ENCODE peak calls at places on chromosomes 1 and 21, in five cellular contexts. One of them, this sample, is unnamed.

GRCh38 chr1:87786861-87787548 is 458.3 kb downstream of the LMO4 start:
- DNase-seq in neuronal stem cell: no peak
- DNase-seq in HCT116: no peak
- DNase-seq in tibial artery: no peak
- DNase-seq in IMR-90: no peak
- DNase-seq in this sample: no peak

GRCh38 chr1:235642021-235642942 is 7.3 kb downstream of the GNG4 start:
- DNase-seq in IMR-90: peak; percentile 67
- DNase-seq in tibial artery: no peak
- DNase-seq in HCT116: peak; percentile 58
- DNase-seq in neuronal stem cell: no peak
- DNase-seq in this sample: peak; percentile 60

GRCh38 chr1:6860401-6860800 is 75.1 kb downstream of the CAMTA1 start:
- DNase-seq in IMR-90: peak; percentile 70
- DNase-seq in neuronal stem cell: no peak
- DNase-seq in HCT116: peak; percentile 24
- DNase-seq in tibial artery: no peak
- DNase-seq in this sample: peak; percentile 71

GRCh38 chr1:180221461-180221860 is 8.6 kb upstream of the LHX4 start:
- DNase-seq in HCT116: no peak
- DNase-seq in neuronal stem cell: no peak
- DNase-seq in tibial artery: no peak
- DNase-seq in IMR-90: peak; percentile 61
- DNase-seq in this sample: peak; percentile 13

GRCh38 chr1:219446288-219446687 is 166.6 kb downstream of the ZC3H11B start:
- DNase-seq in IMR-90: no peak
- DNase-seq in tibial artery: no peak
- DNase-seq in neuronal stem cell: no peak
- DNase-seq in HCT116: no peak
- DNase-seq in this sample: no peak

GRCh38 chr1:44442791-44443190 is 37.7 kb downstream of the RNF220 start:
- DNase-seq in tibial artery: no peak
- DNase-seq in HCT116: no peak
- DNase-seq in IMR-90: no peak
- DNase-seq in neuronal stem cell: no peak
- DNase-seq in this sample: peak; percentile 56

GRCh38 chr1:227748496-227749182 is 13.4 kb downstream of the SNAP47 start:
- DNase-seq in neuronal stem cell: no peak
- DNase-seq in HCT116: no peak
- DNase-seq in IMR-90: no peak
- DNase-seq in tibial artery: no peak
- DNase-seq in this sample: peak; percentile 35

GRCh38 chr1:192959657-192960186 is 99.4 kb downstream of the UCHL5 start:
- DNase-seq in neuronal stem cell: no peak
- DNase-seq in IMR-90: no peak
- DNase-seq in tibial artery: no peak
- DNase-seq in HCT116: no peak
- DNase-seq in this sample: no peak

GRCh38 chr1:168923521-168924136 is 182.9 kb upstream of the ATP1B1 start:
- DNase-seq in neuronal stem cell: no peak
- DNase-seq in HCT116: no peak
- DNase-seq in tibial artery: no peak
- DNase-seq in IMR-90: no peak
- DNase-seq in this sample: no peak

GRCh38 chr1:86971778-86972177 is 57.3 kb downstream of the HS2ST1 start:
- DNase-seq in neuronal stem cell: no peak
- DNase-seq in IMR-90: no peak
- DNase-seq in tibial artery: no peak
- DNase-seq in HCT116: no peak
- DNase-seq in this sample: no peak

GRCh38 chr1:46757256-46757955 is 38.5 kb upstream of the EFCAB14 start:
- DNase-seq in tibial artery: no peak
- DNase-seq in neuronal stem cell: no peak
- DNase-seq in IMR-90: peak; percentile 3
- DNase-seq in HCT116: no peak
- DNase-seq in this sample: peak; percentile 57

GRCh38 chr1:108590947-108591346 is 31.0 kb downstream of the EEIG2 start:
- DNase-seq in HCT116: no peak
- DNase-seq in neuronal stem cell: no peak
- DNase-seq in IMR-90: peak; percentile 95
- DNase-seq in tibial artery: no peak
- DNase-seq in this sample: peak; percentile 97

GRCh38 chr1:55055084-55055882 is 15.9 kb downstream of the PCSK9 start:
- DNase-seq in neuronal stem cell: no peak
- DNase-seq in tibial artery: no peak
- DNase-seq in IMR-90: no peak
- DNase-seq in HCT116: no peak
- DNase-seq in this sample: peak; percentile 33

GRCh38 chr21:33246506-33246905 is 16.8 kb downstream of the IFNAR2 start:
- DNase-seq in neuronal stem cell: no peak
- DNase-seq in tibial artery: no peak
- DNase-seq in HCT116: no peak
- DNase-seq in IMR-90: no peak
- DNase-seq in this sample: no peak

GRCh38 chr1:169207825-169208520 is 101.5 kb downstream of the ATP1B1 start:
- DNase-seq in HCT116: no peak
- DNase-seq in neuronal stem cell: no peak
- DNase-seq in IMR-90: no peak
- DNase-seq in tibial artery: no peak
- DNase-seq in this sample: no peak

GRCh38 chr21:42093991-42094417 is 22.9 kb downstream of the UMODL1 start:
- DNase-seq in tibial artery: peak; percentile 75
- DNase-seq in IMR-90: peak; percentile 93
- DNase-seq in neuronal stem cell: no peak
- DNase-seq in HCT116: no peak
- DNase-seq in this sample: no peak

GRCh38 chr1:116243673-116244101 is 129.4 kb upstream of the ATP1A1 start:
- DNase-seq in HCT116: no peak
- DNase-seq in neuronal stem cell: no peak
- DNase-seq in tibial artery: no peak
- DNase-seq in IMR-90: no peak
- DNase-seq in this sample: no peak

GRCh38 chr1:31588751-31589515 is 12.6 kb downstream of the TINAGL1 start:
- DNase-seq in tibial artery: no peak
- DNase-seq in neuronal stem cell: no peak
- DNase-seq in HCT116: no peak
- DNase-seq in IMR-90: no peak
- DNase-seq in this sample: peak; percentile 37

GRCh38 chr1:42765832-42766722 is 751 bp downstream of the P3H1 start:
- DNase-seq in neuronal stem cell: peak; percentile 45
- DNase-seq in IMR-90: peak; percentile 83
- DNase-seq in tibial artery: peak; percentile 44
- DNase-seq in HCT116: peak; percentile 40
- DNase-seq in this sample: peak; percentile 69

GRCh38 chr1:207815913-207816312 is 64.1 kb downstream of the CD46 start:
- DNase-seq in IMR-90: peak; percentile 67
- DNase-seq in tibial artery: no peak
- DNase-seq in HCT116: no peak
- DNase-seq in neuronal stem cell: no peak
- DNase-seq in this sample: no peak

GRCh38 chr1:213605732-213606131 is 382.0 kb upstream of the PROX1 start:
- DNase-seq in tibial artery: no peak
- DNase-seq in HCT116: no peak
- DNase-seq in IMR-90: no peak
- DNase-seq in neuronal stem cell: no peak
- DNase-seq in this sample: no peak

GRCh38 chr1:10771789-10772188 is 24.7 kb downstream of the CASZ1 start:
- DNase-seq in HCT116: no peak
- DNase-seq in neuronal stem cell: no peak
- DNase-seq in IMR-90: no peak
- DNase-seq in tibial artery: no peak
- DNase-seq in this sample: no peak

GRCh38 chr1:223763881-223764280 is 51.5 kb downstream of the CAPN2 start:
- DNase-seq in tibial artery: no peak
- DNase-seq in IMR-90: no peak
- DNase-seq in neuronal stem cell: no peak
- DNase-seq in HCT116: no peak
- DNase-seq in this sample: no peak
- H3K27ac ChIP-seq in tibial artery: no peak overlapping the region
- H3K27ac ChIP-seq in IMR-90: no peak overlapping the region
- H3K27ac ChIP-seq in neuronal stem cell: no peak overlapping the region
- H3K27ac ChIP-seq in HCT116: no peak overlapping the region
- H3K27ac ChIP-seq in this sample: no peak overlapping the region

GRCh38 chr1:145425436-145426029 is at the start of gene NBPF20:
- DNase-seq in IMR-90: peak; percentile 40
- DNase-seq in tibial artery: peak; percentile 59
- DNase-seq in HCT116: peak; percentile 39
- DNase-seq in neuronal stem cell: peak; percentile 90
- DNase-seq in this sample: peak; percentile 93
- H3K27ac ChIP-seq in IMR-90: peak within 1 kb of the TSS; percentile 67
- H3K27ac ChIP-seq in tibial artery: peak within 1 kb of the TSS; percentile 33
- H3K27ac ChIP-seq in HCT116: peak within 1 kb of the TSS; percentile 70
- H3K27ac ChIP-seq in neuronal stem cell: peak within 1 kb of the TSS; percentile 79
- H3K27ac ChIP-seq in this sample: no peak within 1 kb of the TSS

DNA sequence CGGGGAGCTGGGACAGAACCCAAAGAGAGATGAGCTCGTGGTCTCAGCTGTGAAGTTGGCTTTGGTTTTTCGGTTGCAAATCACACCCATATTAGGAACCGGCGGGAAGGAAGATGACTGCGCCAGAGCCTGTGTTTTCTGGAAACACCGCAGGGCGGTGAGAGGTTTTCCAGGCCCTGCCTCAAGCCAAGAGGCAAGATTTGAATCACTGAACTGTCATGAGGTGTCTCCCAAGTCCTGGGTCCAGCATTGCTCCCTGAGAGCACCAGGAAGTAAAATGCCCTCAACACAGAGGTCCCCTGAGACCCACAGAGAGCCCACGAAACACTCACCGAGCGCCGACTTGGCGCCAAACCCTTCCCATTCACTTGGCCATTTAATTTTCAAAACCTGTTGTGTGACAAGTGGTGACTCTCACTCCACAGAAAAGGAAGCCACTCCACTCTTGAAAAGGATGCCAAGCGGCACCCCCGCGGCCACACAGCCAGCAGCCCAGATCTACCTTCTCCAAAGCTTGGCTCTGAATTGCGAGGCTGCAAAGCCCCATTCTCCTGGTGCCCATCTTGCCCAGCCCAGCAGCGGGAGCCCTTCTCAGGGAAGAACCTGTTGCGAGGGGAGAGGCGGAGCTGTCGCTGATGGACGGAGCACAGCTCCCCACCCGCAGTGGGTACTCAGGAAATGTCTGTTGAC is 99.0 kb upstream of the RUNX3 start:
- DNase-seq in tibial artery: no peak
- DNase-seq in neuronal stem cell: no peak
- DNase-seq in HCT116: no peak
- DNase-seq in IMR-90: no peak
- DNase-seq in this sample: no peak
- H3K27ac ChIP-seq in tibial artery: no peak overlapping the region
- H3K27ac ChIP-seq in neuronal stem cell: no peak overlapping the region
- H3K27ac ChIP-seq in HCT116: no peak overlapping the region
- H3K27ac ChIP-seq in IMR-90: no peak overlapping the region
- H3K27ac ChIP-seq in this sample: no peak overlapping the region

DNA sequence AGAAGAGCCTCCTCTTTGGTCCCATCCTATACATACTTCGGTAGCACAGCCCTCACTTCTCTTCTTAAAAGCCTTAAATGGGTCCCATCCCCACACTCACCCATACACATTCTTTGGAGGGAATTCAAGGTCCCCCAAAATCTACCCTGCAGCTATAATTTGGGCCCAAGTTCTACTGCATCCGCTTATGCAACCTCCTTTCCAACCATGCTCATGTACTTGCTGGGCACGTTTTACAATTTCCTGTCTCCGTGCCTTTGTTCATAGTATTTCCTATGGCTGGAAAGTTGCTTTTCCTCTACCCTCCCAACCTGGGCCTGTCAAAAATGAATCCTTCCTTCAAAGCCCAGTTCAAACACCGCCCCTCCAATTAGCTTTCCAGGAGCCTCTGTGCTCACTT is 99.7 kb downstream of the SLC45A1 start:
- DNase-seq in HCT116: no peak
- DNase-seq in neuronal stem cell: no peak
- DNase-seq in tibial artery: no peak
- DNase-seq in IMR-90: no peak
- DNase-seq in this sample: no peak
- H3K27ac ChIP-seq in HCT116: no peak overlapping the region
- H3K27ac ChIP-seq in neuronal stem cell: no peak overlapping the region
- H3K27ac ChIP-seq in tibial artery: peak overlapping the region; percentile 95
- H3K27ac ChIP-seq in IMR-90: peak overlapping the region; percentile 10
- H3K27ac ChIP-seq in this sample: no peak overlapping the region

DNA sequence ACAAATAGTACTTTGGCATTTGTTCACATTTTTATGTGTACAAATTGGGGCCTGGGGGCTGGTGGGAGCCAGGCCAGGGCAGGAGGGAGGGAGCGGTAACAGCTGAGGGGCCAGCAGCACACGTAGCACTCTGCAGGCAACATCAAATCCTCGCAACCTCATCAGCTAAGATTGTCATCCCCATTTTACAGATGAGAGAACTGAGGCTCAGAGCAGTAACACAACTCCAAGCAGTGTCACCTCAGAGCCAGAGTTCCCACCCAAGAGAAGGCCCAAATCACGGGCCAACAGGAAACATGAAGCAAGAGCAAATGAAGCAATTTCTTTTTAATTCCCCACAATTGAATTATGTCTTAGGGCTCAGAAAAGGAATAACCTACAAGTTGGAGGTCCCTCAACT is 14.1 kb downstream of the IFFO2 start:
- DNase-seq in IMR-90: no peak
- DNase-seq in neuronal stem cell: no peak
- DNase-seq in tibial artery: no peak
- DNase-seq in HCT116: no peak
- DNase-seq in this sample: peak; percentile 54
- H3K27ac ChIP-seq in IMR-90: peak overlapping the region; percentile 68
- H3K27ac ChIP-seq in neuronal stem cell: no peak overlapping the region
- H3K27ac ChIP-seq in tibial artery: peak overlapping the region; percentile 25
- H3K27ac ChIP-seq in HCT116: no peak overlapping the region
- H3K27ac ChIP-seq in this sample: no peak overlapping the region

GRCh38 chr21:43987509-43987908 is 24.6 kb upstream of the TRAPPC10 start:
- DNase-seq in tibial artery: no peak
- DNase-seq in IMR-90: no peak
- DNase-seq in HCT116: no peak
- DNase-seq in neuronal stem cell: no peak
- DNase-seq in this sample: no peak
- H3K27ac ChIP-seq in tibial artery: no peak overlapping the region
- H3K27ac ChIP-seq in IMR-90: no peak overlapping the region
- H3K27ac ChIP-seq in HCT116: no peak overlapping the region
- H3K27ac ChIP-seq in neuronal stem cell: no peak overlapping the region
- H3K27ac ChIP-seq in this sample: no peak overlapping the region

DNA sequence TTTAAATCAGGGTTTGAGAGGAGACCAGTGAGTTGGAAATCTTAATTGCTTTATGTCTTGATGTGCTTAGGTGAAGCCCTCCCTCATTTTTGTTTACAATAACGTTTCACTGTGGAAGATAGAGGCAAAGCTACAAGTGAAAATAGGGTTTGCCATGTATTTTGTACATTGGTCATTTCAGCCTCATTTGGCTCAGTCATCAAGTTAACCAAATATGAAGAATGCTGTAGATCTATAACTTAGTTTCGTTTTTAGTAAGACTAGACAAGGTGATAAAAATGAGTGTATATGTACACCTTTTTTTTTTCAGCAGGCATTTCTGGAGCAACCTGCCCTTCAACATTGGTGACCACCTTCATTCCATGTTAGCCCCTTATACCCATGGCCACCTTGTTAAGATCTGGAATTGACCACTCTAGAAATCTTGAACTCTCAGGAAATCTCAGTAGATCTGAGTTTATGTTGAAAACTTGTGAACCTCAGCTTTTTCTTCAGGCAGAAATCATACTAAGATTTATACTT is 2.9 kb downstream of the NFYC start:
- DNase-seq in HCT116: no peak
- DNase-seq in neuronal stem cell: no peak
- DNase-seq in tibial artery: no peak
- DNase-seq in IMR-90: no peak
- DNase-seq in this sample: no peak
- H3K27ac ChIP-seq in HCT116: no peak overlapping the region
- H3K27ac ChIP-seq in neuronal stem cell: no peak overlapping the region
- H3K27ac ChIP-seq in tibial artery: no peak overlapping the region
- H3K27ac ChIP-seq in IMR-90: no peak overlapping the region
- H3K27ac ChIP-seq in this sample: no peak overlapping the region